ENCODE peak calls at places on chromosomes 13 and 19, in six cellular contexts. One of them, this sample, is unnamed.

GRCh38 chr13:35818577-35819165 is 312.5 kb downstream of the DCLK1 start:
- DNase-seq in A549: no peak
- DNase-seq in lung: no peak
- DNase-seq in ascending aorta: no peak
- DNase-seq in T-helper 1 cell: no peak
- DNase-seq in NCI-H774: no peak
- DNase-seq in this sample: no peak

GRCh38 chr13:40520916-40521315 is 145.5 kb downstream of the FOXO1 start:
- DNase-seq in A549: no peak
- DNase-seq in lung: no peak
- DNase-seq in ascending aorta: no peak
- DNase-seq in T-helper 1 cell: no peak
- DNase-seq in NCI-H774: no peak
- DNase-seq in this sample: no peak

GRCh38 chr13:76646946-76647345 is 239.3 kb downstream of the KCTD12 start:
- DNase-seq in A549: no peak
- DNase-seq in lung: no peak
- DNase-seq in ascending aorta: no peak
- DNase-seq in T-helper 1 cell: no peak
- DNase-seq in NCI-H774: no peak
- DNase-seq in this sample: no peak

GRCh38 chr19:5850743-5851293 is 431 bp downstream of the FUT3 start:
- DNase-seq in A549: no peak
- DNase-seq in lung: peak
- DNase-seq in ascending aorta: no peak
- DNase-seq in T-helper 1 cell: no peak
- DNase-seq in NCI-H774: no peak
- DNase-seq in this sample: no peak

GRCh38 chr13:110485604-110486003 is 75.9 kb downstream of the RAB20 start:
- DNase-seq in A549: no peak
- DNase-seq in lung: no peak
- DNase-seq in ascending aorta: no peak
- DNase-seq in T-helper 1 cell: no peak
- DNase-seq in NCI-H774: no peak
- DNase-seq in this sample: no peak

GRCh38 chr19:21698215-21698614 is 69.2 kb downstream of the ZNF100 start:
- DNase-seq in A549: no peak
- DNase-seq in lung: no peak
- DNase-seq in ascending aorta: no peak
- DNase-seq in T-helper 1 cell: no peak
- DNase-seq in NCI-H774: no peak
- DNase-seq in this sample: no peak

GRCh38 chr19:31350033-31350692 is 927 bp upstream of the TSHZ3 start:
- DNase-seq in A549: no peak
- DNase-seq in lung: no peak
- DNase-seq in ascending aorta: peak
- DNase-seq in T-helper 1 cell: no peak
- DNase-seq in NCI-H774: no peak
- DNase-seq in this sample: no peak

GRCh38 chr13:110308377-110309158 is 1.5 kb downstream of the COL4A2 start:
- DNase-seq in A549: no peak
- DNase-seq in lung: no peak
- DNase-seq in ascending aorta: peak
- DNase-seq in T-helper 1 cell: no peak
- DNase-seq in NCI-H774: peak
- DNase-seq in this sample: peak

GRCh38 chr13:46668302-46668720 is 115.3 kb downstream of the LRCH1 start:
- DNase-seq in A549: no peak
- DNase-seq in lung: peak
- DNase-seq in ascending aorta: no peak
- DNase-seq in T-helper 1 cell: no peak
- DNase-seq in NCI-H774: no peak
- DNase-seq in this sample: peak

GRCh38 chr19:14149509-14149994 is 13.2 kb upstream of the ASF1B start:
- DNase-seq in A549: no peak
- DNase-seq in lung: peak
- DNase-seq in ascending aorta: peak
- DNase-seq in T-helper 1 cell: no peak
- DNase-seq in NCI-H774: no peak
- DNase-seq in this sample: peak

GRCh38 chr13:40579535-40579934 is 86.9 kb downstream of the FOXO1 start:
- DNase-seq in A549: no peak
- DNase-seq in lung: no peak
- DNase-seq in ascending aorta: no peak
- DNase-seq in T-helper 1 cell: no peak
- DNase-seq in NCI-H774: no peak
- DNase-seq in this sample: no peak

GRCh38 chr13:113883921-113884804 is 20.3 kb upstream of the GAS6 start:
- DNase-seq in A549: no peak
- DNase-seq in lung: no peak
- DNase-seq in ascending aorta: no peak
- DNase-seq in T-helper 1 cell: no peak
- DNase-seq in NCI-H774: no peak
- DNase-seq in this sample: no peak

GRCh38 chr19:50677636-50678035 is 28.4 kb downstream of the C19orf81 start:
- DNase-seq in A549: no peak
- DNase-seq in lung: no peak
- DNase-seq in ascending aorta: no peak
- DNase-seq in T-helper 1 cell: no peak
- DNase-seq in NCI-H774: no peak
- DNase-seq in this sample: no peak

GRCh38 chr19:13057744-13058143 is 44.9 kb downstream of the LYL1 start:
- DNase-seq in A549: no peak
- DNase-seq in lung: no peak
- DNase-seq in ascending aorta: no peak
- DNase-seq in T-helper 1 cell: no peak
- DNase-seq in NCI-H774: no peak
- DNase-seq in this sample: no peak

GRCh38 chr13:95385808-95386207 is 84.6 kb upstream of the ABCC4 start:
- DNase-seq in A549: no peak
- DNase-seq in lung: no peak
- DNase-seq in ascending aorta: no peak
- DNase-seq in T-helper 1 cell: no peak
- DNase-seq in NCI-H774: no peak
- DNase-seq in this sample: no peak